ENCODE peak calls at places on chromosomes 5 and 9, in four cellular contexts. S, R, Q and B are unnamed samples. For H3K36me3, the result is how much of the 10 kb centered on the place peaks cover.

GRCh38 chr9:93460689-93461413 is 7.5 kb upstream of the FAM120AOS start:
- DNase-seq in S (no peak), R (no peak), Q (no peak), B (no peak)

GRCh38 chr5:44646016-44646415 is 162.7 kb upstream of the MRPS30 start:
- DNase-seq in R (no peak), Q (no peak), S (no peak), B (no peak)

GRCh38 chr9:81759680-81760215 is 70.4 kb upstream of the TLE1 start:
- DNase-seq in S (no peak), R (no peak), Q (no peak), B (no peak)

GRCh38 chr5:10553476-10553875 is 10.4 kb upstream of the ANKRD33B start:
- DNase-seq in S (no peak), R (no peak), Q (no peak), B (no peak)

GRCh38 chr9:81687521-81688261 is 1.7 kb downstream of the TLE1 start:
- DNase-seq in S (no peak), R (peak), Q (peak), B (peak)

GRCh38 chr5:59999056-59999455 is 105.5 kb upstream of the PDE4D start:
- DNase-seq in S (no peak), R (no peak), Q (no peak), B (no peak)

GRCh38 chr9:14251146-14252071 is 62.5 kb downstream of the NFIB start:
- DNase-seq in Q (peak), R (peak), S (no peak), B (no peak)

GRCh38 chr5:103014983-103015382 is 105.0 kb downstream of the GIN1 start:
- DNase-seq in R (no peak), Q (no peak), S (no peak), B (no peak)

GRCh38 chr9:131721096-131721495 is 18.8 kb downstream of the RAPGEF1 start:
- DNase-seq in Q (no peak), R (no peak), S (no peak), B (no peak)

GRCh38 chr5:102807878-102808502 is 52.9 kb downstream of the PAM start:
- DNase-seq in S (no peak), R (no peak), Q (no peak), B (peak)

GRCh38 chr5:33890633-33891032 is 1.2 kb downstream of the ADAMTS12 start:
- DNase-seq in Q (no peak), R (no peak), S (no peak), B (no peak)

GRCh38 chr5:124111886-124112285 is 599.9 kb downstream of the CSNK1G3 start:
- DNase-seq in Q (no peak), S (no peak), R (no peak), B (no peak)

GRCh38 chr9:137707361-137707760 is 88.6 kb downstream of the EHMT1 start:
- DNase-seq in Q (no peak), R (no peak), S (no peak), B (no peak)

GRCh38 chr9:73643379-73644013 is 491.8 kb downstream of the ANXA1 start:
- DNase-seq in Q (no peak), S (no peak), R (no peak), B (no peak)

GRCh38 chr9:92432350-92432749 is 8.1 kb upstream of the OMD start:
- DNase-seq in R (no peak), S (no peak), Q (no peak), B (no peak)

GRCh38 chr9:13786131-13786530 is 506.6 kb upstream of the MPDZ start:
- DNase-seq in S (no peak), Q (peak), R (no peak), B (no peak)

GRCh38 chr9:134624827-134625181 is 16.8 kb upstream of the COL5A1 start:
- DNase-seq in Q (peak), R (peak), S (no peak), B (no peak)

GRCh38 chr9:120947222-120947621 is 20.6 kb upstream of the TRAF1 start:
- DNase-seq in Q (no peak), R (no peak), S (no peak), B (no peak)

GRCh38 chr9:88828492-88828974 is 162.7 kb upstream of the S1PR3 start:
- DNase-seq in R (no peak), Q (no peak), S (no peak), B (no peak)

GRCh38 chr9:123322771-123323481 is 33.1 kb upstream of the CRB2 start:
- DNase-seq in R (no peak), Q (no peak), S (no peak), B (no peak)

GRCh38 chr9:34371886-34372597 is 4.7 kb downstream of the MYORG start:
- DNase-seq in Q (no peak), R (no peak), S (no peak), B (no peak)

GRCh38 chr5:157143127-157143959 is 678 bp upstream of the MED7 start:
- DNase-seq in S (no peak), Q (peak), R (peak), B (no peak)

GRCh38 chr9:73269430-73270101 is 117.9 kb downstream of the ANXA1 start:
- DNase-seq in Q (no peak), S (peak), R (no peak), B (no peak)

GRCh38 chr5:169945831-169946261 is 34.4 kb downstream of the INSYN2B start:
- DNase-seq in S (peak), R (no peak), Q (no peak), B (peak)

GRCh38 chr5:68545636-68546325 is 330.2 kb downstream of the PIK3R1 start:
- DNase-seq in R (no peak), Q (no peak), S (no peak), B (no peak)

GRCh38 chr9:104795857-104796256 is 31.9 kb downstream of the NIPSNAP3B start:
- DNase-seq in Q (no peak), R (no peak), S (no peak), B (no peak)
- H3K36me3 ChIP-seq in Q (half or more), R (under half), S (under half), B (under half)

GRCh38 chr9:128106181-128106939 is 21.2 kb downstream of the PTGES2 start:
- DNase-seq in R (peak), Q (no peak), S (no peak), B (no peak)
- H3K36me3 ChIP-seq in R (under half), Q (half or more), S (half or more), B (half or more)

GRCh38 chr5:1074226-1074625 is 37.6 kb downstream of the SLC12A7 start:
- DNase-seq in R (no peak), Q (no peak), S (no peak), B (no peak)
- H3K36me3 ChIP-seq in R (under half), Q (half or more), S (under half), B (half or more)

GRCh38 chr5:55959208-55959607 is 35.6 kb downstream of the IL6ST start:
- DNase-seq in Q (no peak), S (no peak), R (no peak), B (no peak)
- H3K36me3 ChIP-seq in Q (half or more), S (under half), R (under half), B (half or more)

GRCh38 chr9:16624356-16624755 is 246.1 kb downstream of the BNC2 start:
- DNase-seq in Q (no peak), S (no peak), R (no peak), B (no peak)
- H3K36me3 ChIP-seq in Q (under half), S (under half), R (under half), B (under half)